ENCODE peak calls at places on chromosomes 4 and X, in four cellular contexts. T is AG09319, F is MM.1S, S is stomach. X is an unnamed sample.

GRCh38 chr4:151566053-151566452 is 157.1 kb downstream of the FHIP1A start:
- DNase-seq in F (no peak), T (no peak), S (no peak), X (no peak)

GRCh38 chr4:118087366-118087765 is 53.1 kb downstream of the NDST3 start:
- DNase-seq in F (no peak), S (no peak), T (no peak), X (no peak)

GRCh38 chrX:16528620-16529019 is 121.3 kb upstream of the S100G start:
- DNase-seq in T (no peak), S (no peak), F (no peak), X (no peak)

GRCh38 chr4:107780665-107781064 is 44.1 kb upstream of the SGMS2 start:
- DNase-seq in F (no peak), T (no peak), S (no peak), X (no peak)

GRCh38 chr4:13902141-13902540 is 274.6 kb upstream of the BOD1L1 start:
- DNase-seq in T (no peak), F (no peak), S (no peak), X (no peak)

GRCh38 chrX:22666441-22666840 is 333.3 kb upstream of the DDX53 start:
- DNase-seq in F (no peak), S (no peak), T (no peak), X (no peak)

GRCh38 chr4:54073481-54073880 is 9.1 kb upstream of the CHIC2 start:
- DNase-seq in F (no peak), S (no peak), T (no peak), X (no peak)

GRCh38 chr4:4320951-4321714 is 31.1 kb downstream of the ZBTB49 start:
- DNase-seq in F (no peak), T (no peak), S (no peak), X (no peak)

GRCh38 chrX:68999351-68999750 is 165.9 kb downstream of the PJA1 start:
- DNase-seq in F (no peak), S (no peak), T (no peak), X (no peak)

GRCh38 chr4:40232610-40233009 is 35.8 kb downstream of the RHOH start:
- DNase-seq in F (no peak), S (no peak), T (no peak), X (no peak)

GRCh38 chr4:7427326-7428260 is 7.1 kb downstream of the PSAPL1 start:
- DNase-seq in S (peak), F (no peak), T (no peak), X (no peak)

GRCh38 chr4:108743021-108743420 is 19.8 kb downstream of the ETNPPL start:
- DNase-seq in F (no peak), T (no peak), S (no peak), X (no peak)

GRCh38 chrX:44432641-44433040 is 89.2 kb upstream of the EFHC2 start:
- DNase-seq in T (no peak), F (no peak), S (no peak), X (no peak)

GRCh38 chrX:131746491-131746968 is 202.7 kb downstream of the OR13H1 start:
- DNase-seq in F (peak), S (peak), T (peak), X (no peak)

GRCh38 chrX:104988038-104988437 is 232.5 kb downstream of the TEX13A start:
- DNase-seq in F (peak), S (no peak), T (no peak), X (no peak)

GRCh38 chrX:66731398-66731797 is 92.5 kb upstream of the EDA2R start:
- DNase-seq in S (no peak), F (peak), T (peak), X (no peak)

GRCh38 chr4:41160010-41160789 is 54.1 kb downstream of the APBB2 start:
- DNase-seq in S (no peak), T (no peak), F (no peak), X (no peak)

GRCh38 chr4:114598191-114599121 is at the start of gene UGT8:
- DNase-seq in F (no peak), S (peak), T (no peak), X (no peak)

GRCh38 chr4:42708625-42709024 is 51.7 kb upstream of the ATP8A1 start:
- DNase-seq in S (no peak), T (no peak), F (no peak), X (no peak)

GRCh38 chr4:175413561-175413960 is 398.5 kb downstream of the GPM6A start:
- DNase-seq in F (peak), T (no peak), S (no peak), X (no peak)

GRCh38 chrX:15549189-15550012 is 48.8 kb downstream of the BMX start:
- DNase-seq in T (no peak), F (no peak), S (no peak), X (no peak)

GRCh38 chrX:21959362-21960051 is 19.0 kb downstream of the SMS start:
- DNase-seq in F (no peak), S (no peak), T (no peak), X (no peak)

GRCh38 chrX:10631416-10632145 is 11.2 kb upstream of the MID1 start:
- DNase-seq in T (no peak), F (no peak), S (no peak), X (no peak)

GRCh38 chr4:159105761-159106243 is 2.9 kb downstream of the RAPGEF2 start:
- DNase-seq in S (no peak), T (no peak), F (no peak), X (no peak)

GRCh38 chrX:150164971-150165605 is 198.0 kb upstream of the MAMLD1 start:
- DNase-seq in S (no peak), T (no peak), F (no peak), X (no peak)

GRCh38 chrX:72495041-72495440 is 77.6 kb downstream of the HDAC8 start:
- DNase-seq in S (no peak), F (no peak), T (no peak), X (no peak)

GRCh38 chr4:110618091-110619000 is 4.5 kb downstream of the PITX2 start:
- DNase-seq in S (no peak), T (no peak), F (no peak), X (no peak)

GRCh38 chr4:2087170-2087569 is 28.0 kb downstream of the NAT8L start:
- DNase-seq in T (no peak), S (no peak), F (no peak), X (no peak)

GRCh38 chrX:107025538-107025937 is 25.5 kb upstream of the MORC4 start:
- DNase-seq in T (no peak), F (peak), S (no peak), X (no peak)

GRCh38 chr4:187578103-187578502 is 417.5 kb upstream of the ZFP42 start:
- DNase-seq in F (no peak), T (no peak), S (no peak), X (no peak)

GRCh38 chrX:48665991-48666390 is 17.6 kb upstream of the WAS start:
- DNase-seq in T (no peak), F (no peak), S (no peak), X (no peak)

GRCh38 chrX:154748712-154749339 is 2.1 kb downstream of the GAB3 start:
- DNase-seq in F (peak), S (no peak), T (no peak), X (no peak)

GRCh38 chr4:154464654-154465053 is 26.9 kb downstream of the DCHS2 start:
- DNase-seq in S (no peak), F (no peak), T (no peak), X (no peak)

GRCh38 chrX:16186380-16187007 is 19.2 kb downstream of the MAGEB17 start:
- DNase-seq in S (no peak), T (no peak), F (no peak), X (no peak)

GRCh38 chr4:29972121-29972520 is 748.0 kb upstream of the PCDH7 start:
- DNase-seq in T (no peak), F (no peak), S (no peak), X (no peak)

GRCh38 chr4:167117273-167117672 is 117.0 kb downstream of the SPOCK3 start:
- DNase-seq in S (no peak), T (no peak), F (no peak), X (no peak)

DNA sequence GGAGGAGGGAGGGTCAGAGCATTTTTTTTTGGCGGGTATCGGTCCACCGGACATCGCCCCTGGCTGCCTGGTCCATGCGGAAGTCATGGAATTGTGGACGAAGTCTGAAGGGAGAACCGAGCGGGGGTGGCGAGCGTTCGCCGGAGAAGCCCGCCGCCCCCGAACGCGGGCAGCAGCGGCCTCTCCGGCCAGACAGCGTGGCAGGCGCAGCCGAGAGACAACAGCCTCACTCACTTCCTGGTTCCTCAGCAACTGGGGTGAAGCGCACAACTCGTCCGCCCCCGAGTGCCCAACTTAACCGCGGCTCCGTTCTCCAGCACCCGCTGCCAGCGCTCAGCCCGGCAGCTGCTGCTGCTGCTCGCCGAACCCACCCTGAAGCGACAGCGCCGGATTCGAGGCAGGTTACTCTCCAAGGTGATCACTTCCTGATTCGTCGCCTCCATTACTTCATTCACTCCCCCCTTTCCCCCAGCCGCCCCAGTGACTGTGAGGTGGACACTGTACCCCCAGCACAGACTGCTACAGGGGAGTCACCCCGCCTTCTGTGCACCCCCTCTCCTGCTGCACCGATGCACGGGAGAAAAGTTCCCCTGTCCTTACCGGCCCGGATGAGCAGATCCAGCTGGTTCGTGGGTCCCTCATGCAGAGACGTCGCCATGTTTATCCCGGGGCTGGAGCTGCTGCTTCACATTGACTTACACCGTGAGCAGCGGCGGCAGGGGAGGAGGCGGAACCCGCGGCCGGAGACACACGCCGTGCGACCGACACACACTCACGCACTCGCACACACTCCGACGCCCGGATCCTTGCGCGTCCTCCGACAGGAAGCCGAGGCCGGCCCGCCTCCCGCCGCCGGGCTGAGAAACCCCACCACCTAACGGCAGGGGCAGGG is 68.2 kb downstream of the NOCT start:
- DNase-seq in T (peak), S (peak), F (peak), X (peak)
- TF ChIP-seq CTCF in T (peak), S (no peak), F (peak), X (no peak)

DNA sequence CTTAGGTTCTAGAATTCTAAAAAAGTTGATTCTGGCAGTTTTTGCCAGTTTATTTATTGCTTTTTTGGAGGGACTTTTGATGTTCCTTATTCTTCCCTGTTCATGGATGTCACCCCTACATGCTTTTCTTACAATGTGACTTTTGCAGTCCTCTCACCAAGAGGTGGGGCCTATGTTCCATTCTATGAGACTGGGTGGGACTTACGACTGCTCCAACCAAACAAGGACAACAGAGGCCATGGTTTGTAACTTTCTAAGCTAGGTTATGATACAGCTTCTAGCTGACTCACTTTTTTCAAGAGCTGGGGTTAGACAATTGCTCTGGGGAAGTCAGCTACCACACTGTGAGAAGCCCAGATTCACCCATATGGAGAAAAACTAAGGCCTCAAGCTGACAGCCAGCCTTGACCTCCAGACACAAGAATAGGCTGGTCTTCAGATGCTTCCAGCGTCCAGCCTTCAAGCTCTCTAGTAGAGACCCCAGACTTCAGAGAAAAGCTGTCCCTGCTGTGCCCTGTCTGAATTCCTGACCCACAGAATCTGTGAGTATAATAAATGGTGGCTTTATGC is 39.5 kb downstream of the ENOPH1 start:
- DNase-seq in F (no peak), T (peak), S (no peak), X (no peak)
- TF ChIP-seq CTCF in F (no peak), T (no peak), S (no peak), X (no peak)

GRCh38 chr4:73435984-73436383 is at the start of gene AFP:
- DNase-seq in F (no peak), T (no peak), S (no peak), X (no peak)

GRCh38 chr4:73431813-73432168 is 4.2 kb upstream of the AFP start:
- DNase-seq in T (no peak), F (no peak), S (no peak), X (no peak)

GRCh38 chr4:73433140-73433539 is 2.9 kb upstream of the AFP start:
- DNase-seq in T (no peak), S (no peak), F (no peak), X (no peak)

GRCh38 chr4:73432169-73433000 is 3.6 kb upstream of the AFP start:
- DNase-seq in S (no peak), T (no peak), F (no peak), X (no peak)

DNA sequence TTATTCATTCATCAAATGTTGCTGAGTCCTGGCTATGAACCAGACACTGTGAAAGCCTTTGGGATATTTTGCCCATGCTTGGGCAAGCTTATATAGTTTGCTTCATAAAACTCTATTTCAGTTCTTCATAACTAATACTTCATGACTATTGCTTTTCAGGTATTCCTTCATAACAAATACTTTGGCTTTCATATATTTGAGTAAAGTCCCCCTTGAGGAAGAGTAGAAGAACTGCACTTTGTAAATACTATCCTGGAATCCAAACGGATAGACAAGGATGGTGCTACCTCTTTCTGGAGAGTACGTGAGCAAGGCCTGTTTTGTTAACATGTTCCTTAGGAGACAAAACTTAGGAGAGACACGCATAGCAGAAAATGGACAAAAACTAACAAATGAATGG is 1.7 kb upstream of the AFP start:
- DNase-seq in F (peak), T (no peak), S (no peak), X (no peak)
- TF ChIP-seq CTCF in F (peak), T (peak), S (no peak), X (no peak)

DNA sequence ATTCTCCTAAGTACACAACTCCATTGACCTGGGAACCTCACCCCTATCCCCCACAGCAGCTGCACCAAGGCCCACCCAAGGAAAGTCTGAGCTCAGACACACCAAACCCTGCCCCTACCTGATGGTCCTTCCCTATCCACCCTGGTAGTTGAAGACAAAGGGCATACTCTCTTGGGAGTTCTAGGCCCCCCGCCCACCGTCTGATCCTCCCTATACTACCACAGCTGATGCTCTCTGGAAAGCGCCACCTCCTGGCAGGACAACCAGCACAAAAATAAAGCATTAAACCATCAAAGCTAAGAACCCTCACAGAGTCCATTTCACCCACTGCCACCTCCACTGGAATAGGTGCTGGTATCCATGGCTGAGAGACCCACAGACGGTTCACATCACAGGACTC is 83.6 kb downstream of the ANAPC10 start:
- DNase-seq in T (no peak), S (no peak), F (no peak), X (no peak)
- TF ChIP-seq CTCF in T (no peak), S (no peak), F (no peak), X (no peak)

DNA sequence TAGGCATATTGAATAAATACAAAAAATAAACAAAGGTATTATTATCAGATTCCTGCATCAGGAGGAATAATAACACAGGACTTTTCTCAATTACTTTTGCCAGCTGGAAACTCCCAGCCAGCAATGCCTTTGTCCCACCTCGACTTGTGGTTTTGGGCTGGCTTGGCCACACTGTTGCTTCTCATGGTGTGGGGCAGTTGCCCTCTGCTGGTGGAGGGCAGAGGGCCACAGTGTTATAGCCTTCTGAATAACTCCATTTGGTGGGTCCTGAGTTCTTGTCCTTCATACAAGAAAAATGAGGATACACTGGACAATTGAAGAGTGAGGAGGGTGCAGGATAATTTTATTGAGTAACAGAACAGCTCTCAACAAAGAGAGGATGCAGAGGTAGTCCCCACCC is 1206.0 kb upstream of the ADGRL3 start:
- DNase-seq in S (no peak), T (no peak), F (no peak), X (no peak)
- TF ChIP-seq CTCF in S (no peak), T (no peak), F (peak), X (no peak)

DNA sequence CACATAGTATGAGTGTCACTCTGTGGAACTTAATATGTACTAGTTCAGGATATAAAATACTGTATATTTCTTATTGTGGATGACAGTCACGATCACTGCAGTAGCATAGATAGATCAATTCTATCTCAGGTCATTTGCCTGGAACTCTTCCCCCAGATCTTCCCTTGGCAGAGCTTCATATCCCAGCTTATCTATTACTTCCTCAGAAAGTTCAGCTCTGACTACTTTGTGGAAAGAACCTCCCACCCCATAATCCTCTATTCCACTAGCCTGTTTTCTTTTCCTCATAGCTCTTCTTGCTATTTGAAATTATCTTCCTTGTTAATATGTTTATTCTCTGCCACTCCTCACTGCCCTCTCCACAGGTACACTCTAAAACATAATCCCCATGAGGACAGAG is 10.9 kb downstream of the FAM241A start:
- DNase-seq in T (no peak), F (no peak), S (no peak), X (no peak)
- TF ChIP-seq CTCF in T (no peak), F (no peak), S (no peak), X (no peak)

DNA sequence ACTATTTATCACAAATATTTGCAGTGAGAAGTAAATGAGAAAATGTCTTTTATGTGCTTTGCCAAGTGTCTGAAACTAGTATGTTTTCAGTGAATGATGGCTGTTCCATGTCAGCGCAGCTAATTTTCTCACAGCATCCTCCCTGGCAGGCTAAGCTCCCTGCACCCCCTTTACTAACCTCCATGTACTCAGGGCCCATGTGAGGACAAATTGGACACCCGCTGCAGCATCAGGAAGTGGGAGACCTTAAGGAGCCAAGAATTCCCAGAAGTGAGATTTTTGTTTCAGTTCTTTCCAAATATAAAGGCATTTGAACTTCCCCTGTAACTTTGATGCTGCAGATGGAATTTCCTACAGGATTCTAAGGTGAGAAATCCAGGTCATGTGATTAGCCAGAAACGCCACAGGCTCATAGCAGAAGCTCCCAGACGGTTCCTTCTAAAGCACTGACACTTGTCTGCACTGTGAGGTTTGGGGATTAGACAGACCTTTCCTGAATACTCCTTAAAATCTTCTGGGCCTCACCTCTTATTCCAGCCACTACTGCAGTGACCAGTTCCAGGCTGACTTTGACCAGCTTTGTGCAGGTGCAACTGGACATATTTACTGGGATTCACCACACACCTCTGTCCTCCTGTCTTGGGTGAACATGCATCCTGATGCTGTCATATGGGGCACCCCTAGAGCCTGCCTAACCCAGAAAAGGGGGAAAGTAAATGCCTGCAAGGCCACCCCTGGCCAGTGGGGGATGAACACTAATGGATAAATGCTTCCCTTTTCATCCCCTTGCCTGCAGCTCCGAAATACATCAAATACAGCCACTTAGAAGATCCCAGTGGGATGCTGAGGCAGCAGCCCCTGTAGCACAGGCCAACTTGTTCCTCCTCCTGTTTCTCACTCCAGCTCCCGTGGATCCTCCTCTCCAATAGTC is 45.9 kb downstream of the LGI2 start:
- DNase-seq in S (no peak), F (no peak), T (no peak), X (no peak)
- TF ChIP-seq CTCF in S (no peak), F (no peak), T (no peak), X (no peak)

X was measured in natural killer cell.